ENCODE peak calls at places on chromosomes 5 and 9, in nine cellular contexts. Z is hippocampal formation; X is H4; U is A172; F is activated T-helper 9 cell treated with anti-CD3 and anti-CD28 coated beads, Interleukin-2, amount 50 U/mL, for 16 hours; L is GM13977; R is activated CD8-positive, alpha-beta memory T cell treated with anti-CD3 and anti-CD28 coated beads, Interleukin-2, amount 50 U/mL, for 48 hours; Y is tibial artery; W is DMS53. S is an unnamed sample.
A peak's percentile ranks its signal among the peaks of the same experiment; 100 is the strongest.

GRCh38 chr9:10612649-10613398 is at the start of gene PTPRD:
- DNase-seq in Z (peak; percentile 43), X (peak; percentile 33), U (peak; percentile 19), F (no peak), L (peak; percentile 73), R (peak; percentile 59), Y (no peak), W (peak; percentile 72), S (no peak)

GRCh38 chr5:73596705-73597328 is 29.2 kb upstream of the ARHGEF28 start:
- DNase-seq in Z (no peak), X (peak; percentile 39), U (peak; percentile 51), F (no peak), L (no peak), R (no peak), Y (no peak), W (peak; percentile 78), S (no peak)

GRCh38 chr5:9284781-9285307 is 261.0 kb downstream of the SEMA5A start:
- DNase-seq in Z (no peak), X (no peak), U (peak; percentile 65), F (no peak), L (no peak), R (no peak), Y (no peak), W (no peak), S (no peak)

GRCh38 chr9:76884823-76885222 is 21.1 kb downstream of the PRUNE2 start:
- DNase-seq in Z (no peak), X (no peak), U (no peak), F (no peak), L (no peak), R (no peak), Y (no peak), W (no peak), S (no peak)

GRCh38 chr5:96431376-96432244 is 1.4 kb downstream of the PCSK1 start:
- DNase-seq in Z (no peak), X (no peak), U (no peak), F (no peak), L (no peak), R (peak; percentile 54), Y (no peak), W (peak; percentile 78), S (no peak)

GRCh38 chr9:124390812-124391658 is 24.2 kb downstream of the PSMB7 start:
- DNase-seq in Z (no peak), X (no peak), U (peak; percentile 62), F (no peak), L (no peak), R (no peak), Y (no peak), W (peak; percentile 84), S (no peak)

GRCh38 chr5:151755383-151755782 is 3.0 kb downstream of the ATOX1 start:
- DNase-seq in Z (no peak), X (no peak), U (no peak), F (no peak), L (no peak), R (no peak), Y (no peak), W (no peak), S (no peak)

GRCh38 chr5:132821791-132822190 is 8.7 kb downstream of the SHROOM1 start:
- DNase-seq in Z (peak; percentile 63), X (no peak), U (no peak), F (no peak), L (no peak), R (no peak), Y (no peak), W (peak; percentile 26), S (no peak)

GRCh38 chr5:82694886-82695285 is 382.3 kb downstream of the TMEM167A start:
- DNase-seq in Z (no peak), X (no peak), U (no peak), F (no peak), L (no peak), R (no peak), Y (no peak), W (no peak), S (no peak)

GRCh38 chr9:69583641-69584234 is 88.4 kb downstream of the APBA1 start:
- DNase-seq in Z (no peak), X (no peak), U (no peak), F (no peak), L (no peak), R (no peak), Y (no peak), W (no peak), S (no peak)